ENCODE peak calls at places on chromosomes 5 and 9, in four cellular contexts. W is neuronal stem cell, R is transverse colon, F is tibial artery. H is an unnamed sample. For H3K4me1 and H3K9me3, the result is how much of the 10 kb centered on the place peaks cover.

GRCh38 chr5:95846554-95847260 is 24.2 kb upstream of the GLRX start:
- DNase-seq in R (peak), W (peak), F (peak), H (peak)

GRCh38 chr5:77239126-77239741 is 28.8 kb downstream of the PDE8B start:
- DNase-seq in W (no peak), F (no peak), R (no peak), H (peak)

GRCh38 chr9:112844771-112845542 is 45.7 kb downstream of the SLC46A2 start:
- DNase-seq in R (peak), W (peak), F (peak), H (peak)

GRCh38 chr9:80492221-80492620 is 920.5 kb downstream of the TLE4 start:
- DNase-seq in W (no peak), R (no peak), F (no peak), H (no peak)

GRCh38 chr5:15683332-15683731 is 183.4 kb downstream of the FBXL7 start:
- DNase-seq in W (peak), R (peak), F (no peak), H (peak)

GRCh38 chr9:86097510-86098224 is 1.7 kb downstream of the GOLM1 start:
- DNase-seq in W (no peak), F (no peak), R (peak), H (no peak)

GRCh38 chr5:74042559-74043357 is 416.8 kb downstream of the ARHGEF28 start:
- DNase-seq in W (no peak), F (no peak), R (no peak), H (no peak)

GRCh38 chr5:66306844-66307315 is 162.8 kb downstream of the SREK1 start:
- DNase-seq in F (no peak), W (no peak), R (no peak), H (no peak)

GRCh38 chr5:96530901-96531300 is 97.9 kb upstream of the PCSK1 start:
- DNase-seq in F (no peak), W (no peak), R (no peak), H (no peak)

GRCh38 chr5:127561254-127561653 is 43.8 kb downstream of the PRRC1 start:
- DNase-seq in R (no peak), W (no peak), F (no peak), H (no peak)

GRCh38 chr9:96241391-96241809 is 60.6 kb downstream of the HSD17B3 start:
- DNase-seq in F (no peak), R (no peak), W (no peak), H (no peak)

GRCh38 chr5:1298723-1299510 is 4.0 kb upstream of the TERT start:
- DNase-seq in W (no peak), R (no peak), F (no peak), H (peak)

GRCh38 chr5:90866333-90866732 is 307.7 kb downstream of the ADGRV1 start:
- DNase-seq in F (no peak), W (no peak), R (no peak), H (no peak)

GRCh38 chr5:151615431-151615830 is 24.3 kb upstream of the FAT2 start:
- DNase-seq in W (no peak), R (no peak), F (no peak), H (no peak)

GRCh38 chr9:15295761-15296405 is 11.1 kb downstream of the TTC39B start:
- DNase-seq in R (peak), W (no peak), F (no peak), H (no peak)

GRCh38 chr5:14185336-14186131 is 42.4 kb downstream of the TRIO start:
- DNase-seq in F (no peak), R (no peak), W (no peak), H (no peak)

GRCh38 chr9:7369384-7369821 is 430.2 kb downstream of the DMAC1 start:
- DNase-seq in R (no peak), W (no peak), F (no peak), H (no peak)
- H3K4me1 ChIP-seq in R (under half), W (under half), F (under half), H (under half)

GRCh38 chr5:56342612-56343011 is 109.5 kb upstream of the ANKRD55 start:
- DNase-seq in R (no peak), W (no peak), F (no peak), H (no peak)
- H3K9me3 ChIP-seq in R (under half), W (under half), F (under half), H (under half)

DNA sequence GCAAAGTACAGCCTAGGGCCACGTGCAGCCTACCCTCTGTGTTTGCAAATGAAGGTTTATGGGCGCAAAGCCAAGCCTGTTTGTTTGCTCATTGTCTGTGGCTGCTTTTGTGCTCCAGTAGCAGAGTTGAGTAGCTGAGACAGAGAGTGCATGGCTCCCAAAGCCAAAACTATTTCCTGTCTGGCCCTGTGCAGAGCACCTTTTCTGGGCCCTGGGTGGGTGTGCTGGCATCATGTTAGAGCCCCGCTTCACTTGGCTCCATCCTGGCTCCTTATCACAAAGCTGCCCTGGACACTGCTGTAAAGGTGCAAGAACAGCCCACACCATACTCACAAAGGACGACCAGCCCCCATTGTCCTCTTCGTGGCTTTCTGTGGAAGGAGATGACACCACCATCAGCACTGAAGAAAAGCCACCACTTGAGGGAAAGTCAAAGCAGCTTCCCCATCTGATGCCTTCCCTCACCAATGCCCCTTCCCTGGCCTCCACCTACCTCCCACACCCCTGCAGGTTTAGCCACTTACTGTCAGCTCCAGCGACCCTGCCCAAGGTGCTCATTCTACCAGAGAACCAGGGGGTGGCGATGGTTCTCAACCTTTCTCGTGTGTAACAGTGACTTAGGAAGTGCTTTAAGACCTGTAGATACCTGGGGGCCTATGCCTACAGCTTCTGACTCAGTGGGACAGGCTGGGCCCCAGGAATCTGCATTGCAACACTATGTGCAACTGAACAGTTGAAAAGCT is 23.4 kb downstream of the LCP2 start:
- DNase-seq in W (no peak), R (no peak), F (no peak), H (peak)
- H3K4me1 ChIP-seq in W (under half), R (under half), F (under half), H (under half)

GRCh38 chr9:137317979-137318511 is 16.0 kb upstream of the NRARP start:
- DNase-seq in F (no peak), R (no peak), W (no peak), H (no peak)
- H3K9me3 ChIP-seq in F (under half), R (under half), W (under half), H (under half)

H was measured in Caco-2.